ENCODE peak calls at places on chromosomes 12 and 14, in nine cellular contexts. E is heart left ventricle; N is Panc1; D is pancreas; P is GM12878; F is CD8-positive, alpha-beta T cell; U is psoas muscle; B is left lung; W is body of pancreas. Q is an unnamed sample.

GRCh38 chr12:8590842-8591545 is 21.7 kb downstream of the AICDA start:
- ATAC-seq in W (no peak), D (no peak), N (no peak), B (peak; percentile 81), P (peak; percentile 99), U (no peak), F (peak; percentile 62), E (no peak), Q (no peak)

GRCh38 chr12:31353730-31354708 is 28.1 kb upstream of the SINHCAF start:
- ATAC-seq in E (no peak), N (no peak), U (no peak), B (peak; percentile 55), W (no peak), F (no peak), D (no peak), P (no peak), Q (no peak)

GRCh38 chr12:123089125-123089524 is 61.8 kb downstream of the PITPNM2 start:
- ATAC-seq in U (no peak), W (no peak), N (no peak), B (peak; percentile 6), P (no peak), E (no peak), F (no peak), D (no peak), Q (no peak)

GRCh38 chr12:11693068-11693467 is 43.6 kb downstream of the ETV6 start:
- ATAC-seq in F (no peak), B (peak; percentile 39), U (no peak), W (no peak), P (no peak), E (peak; percentile 42), D (no peak), N (no peak), Q (peak; percentile 26)

GRCh38 chr12:77384941-77385340 is 319.6 kb upstream of the E2F7 start:
- ATAC-seq in U (no peak), D (no peak), E (no peak), B (no peak), W (no peak), F (no peak), P (no peak), N (no peak), Q (no peak)

GRCh38 chr12:39835517-39836489 is 216.2 kb upstream of the ABCD2 start:
- ATAC-seq in P (peak; percentile 80), B (no peak), F (no peak), W (no peak), N (no peak), D (no peak), E (no peak), U (no peak), Q (no peak)

GRCh38 chr12:122659579-122659978 is 43.6 kb downstream of the HCAR2 start:
- ATAC-seq in B (no peak), W (no peak), D (peak; percentile 64), N (no peak), U (peak; percentile 32), E (peak; percentile 95), F (no peak), P (peak; percentile 18), Q (no peak)

GRCh38 chr14:62670526-62670925 is 374.7 kb downstream of the KCNH5 start:
- ATAC-seq in F (no peak), P (no peak), W (no peak), B (no peak), E (no peak), D (no peak), U (no peak), N (no peak), Q (no peak)

GRCh38 chr12:55712700-55713415 is 3.0 kb upstream of the BLOC1S1 start:
- ATAC-seq in B (no peak), F (no peak), W (no peak), D (no peak), U (peak; percentile 18), N (no peak), E (no peak), P (no peak), Q (no peak)

GRCh38 chr14:103504991-103505565 is 17.6 kb downstream of the CKB start:
- ATAC-seq in N (peak; percentile 60), B (no peak), E (no peak), U (no peak), W (no peak), P (peak; percentile 30), D (no peak), F (no peak), Q (no peak)

GRCh38 chr14:91889477-91890211 is 22.3 kb upstream of the TC2N start:
- ATAC-seq in E (peak; percentile 71), F (peak; percentile 33), D (peak; percentile 89), B (peak; percentile 25), N (no peak), U (peak; percentile 20), P (no peak), W (peak; percentile 69), Q (peak; percentile 50)

GRCh38 chr14:85934123-85934885 is 404.4 kb downstream of the FLRT2 start:
- ATAC-seq in F (peak; percentile 86), U (no peak), W (no peak), D (no peak), N (peak; percentile 79), E (peak; percentile 74), B (peak; percentile 81), P (peak; percentile 91), Q (no peak)

GRCh38 chr14:85948163-85948562 is 418.2 kb downstream of the FLRT2 start:
- ATAC-seq in D (no peak), N (no peak), P (no peak), W (no peak), F (no peak), B (no peak), U (no peak), E (no peak), Q (no peak)

GRCh38 chr12:1013618-1014489 is 22.8 kb downstream of the ERC1 start:
- ATAC-seq in W (no peak), P (peak; percentile 33), B (peak; percentile 72), E (peak; percentile 47), N (peak; percentile 82), F (no peak), U (peak; percentile 88), D (peak; percentile 44), Q (no peak)

GRCh38 chr12:4355843-4356327 is 23.6 kb downstream of the FGF23 start:
- ATAC-seq in U (peak; percentile 63), B (no peak), F (no peak), D (no peak), N (no peak), E (peak; percentile 36), P (peak; percentile 86), W (no peak), Q (no peak)

GRCh38 chr14:30569216-30569902 is 10.4 kb downstream of the G2E3 start:
- ATAC-seq in F (no peak), B (no peak), N (no peak), E (no peak), W (no peak), U (no peak), D (no peak), P (peak; percentile 39), Q (no peak)

GRCh38 chr14:30573203-30573814 is 14.4 kb downstream of the G2E3 start:
- ATAC-seq in P (no peak), N (peak; percentile 38), W (peak; percentile 64), F (no peak), B (no peak), E (no peak), U (no peak), D (peak; percentile 65), Q (no peak)

GRCh38 chr14:30569903-30570226 is 10.9 kb downstream of the G2E3 start:
- ATAC-seq in E (no peak), F (no peak), P (peak; percentile 52), B (no peak), D (no peak), U (no peak), N (no peak), W (no peak), Q (no peak)

GRCh38 chr14:30572237-30572636 is 13.3 kb downstream of the G2E3 start:
- ATAC-seq in U (no peak), F (no peak), P (no peak), D (no peak), E (no peak), B (no peak), W (no peak), N (no peak), Q (no peak)

DNA sequence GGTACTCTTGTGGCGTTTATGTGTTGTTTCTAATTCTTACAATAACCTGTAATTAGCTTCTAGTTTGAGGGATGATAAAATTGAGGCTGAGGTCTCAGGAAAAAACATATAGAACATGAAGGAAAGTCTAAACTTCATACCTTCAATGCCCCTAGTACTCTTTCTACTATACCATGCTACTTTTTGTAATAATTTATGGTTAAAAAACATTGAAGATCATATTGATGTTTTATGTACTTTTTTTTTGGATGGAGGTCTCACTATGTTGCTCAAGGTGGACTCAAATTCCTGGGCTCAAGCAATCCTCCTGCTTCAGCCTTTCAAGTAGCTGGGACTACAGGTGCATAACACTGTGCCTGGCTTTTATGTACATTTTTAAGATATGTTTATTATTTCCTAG is 13.8 kb downstream of the G2E3 start:
- ATAC-seq in U (no peak), D (no peak), F (no peak), W (no peak), E (no peak), B (no peak), P (no peak), N (no peak), Q (no peak)
- H3K36me3 ChIP-seq in U (no peaks in the 10 kb centered on the region), D (no peaks in the 10 kb centered on the region), F (no peaks in the 10 kb centered on the region), W (no peaks in the 10 kb centered on the region), E (no peaks in the 10 kb centered on the region), B (no peaks in the 10 kb centered on the region), P (no peaks in the 10 kb centered on the region), N (no peaks in the 10 kb centered on the region), Q (no peaks in the 10 kb centered on the region)

GRCh38 chr12:126144603-126145002 is 1079.4 kb downstream of the AACS start:
- ATAC-seq in W (no peak), U (no peak), E (no peak), N (no peak), P (no peak), B (no peak), F (no peak), D (no peak), Q (no peak)

GRCh38 chr12:126139355-126139754 is 1074.1 kb downstream of the AACS start:
- ATAC-seq in F (no peak), W (no peak), E (no peak), B (no peak), D (no peak), P (no peak), U (no peak), N (no peak), Q (no peak)
- H3K9me3 ChIP-seq in F (no peaks in the 10 kb centered on the region), W (no peaks in the 10 kb centered on the region), E (no peaks in the 10 kb centered on the region), B (no peaks in the 10 kb centered on the region), D (no peaks in the 10 kb centered on the region), P (peaks cover 2% of the 10 kb centered on the region), U (peaks cover 14% of the 10 kb centered on the region), N (no peaks in the 10 kb centered on the region), Q (no peaks in the 10 kb centered on the region)

DNA sequence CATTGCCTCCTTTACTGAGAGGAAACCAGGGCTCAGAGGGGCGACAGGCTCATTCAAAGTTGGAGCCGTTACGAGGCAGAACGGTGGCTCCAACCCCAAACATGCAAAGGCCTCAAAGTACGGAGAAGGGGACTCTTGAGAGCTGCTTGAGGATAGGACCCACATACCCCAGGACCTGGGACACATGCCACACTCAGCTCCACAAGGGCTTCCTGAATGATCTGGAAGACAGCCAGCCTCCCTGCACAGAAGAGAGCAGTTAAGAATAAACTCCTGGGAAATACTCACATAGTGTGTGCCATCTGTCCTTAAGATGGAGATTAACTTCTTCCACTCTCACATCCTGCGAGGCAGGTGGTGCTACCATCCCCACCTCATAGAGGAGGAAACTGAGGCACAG is 26.6 kb upstream of the NXPH4 start:
- ATAC-seq in U (no peak), B (peak; percentile 72), W (no peak), F (no peak), N (no peak), P (no peak), D (no peak), E (peak; percentile 54), Q (no peak)
- H3K36me3 ChIP-seq in U (no peaks in the 10 kb centered on the region), B (peaks cover 96% of the 10 kb centered on the region), W (no peaks in the 10 kb centered on the region), F (no peaks in the 10 kb centered on the region), N (no peaks in the 10 kb centered on the region), P (no peaks in the 10 kb centered on the region), D (no peaks in the 10 kb centered on the region), E (peaks cover 84% of the 10 kb centered on the region), Q (peaks cover 99% of the 10 kb centered on the region)

GRCh38 chr12:132952371-132953162 is 3.5 kb downstream of the ZNF605 start:
- ATAC-seq in F (no peak), P (no peak), B (no peak), D (no peak), E (no peak), U (no peak), N (no peak), W (no peak), Q (no peak)
- H3K9me3 ChIP-seq in F (no peaks in the 10 kb centered on the region), P (peaks cover 41% of the 10 kb centered on the region), B (no peaks in the 10 kb centered on the region), D (no peaks in the 10 kb centered on the region), E (peaks cover 2% of the 10 kb centered on the region), U (peaks cover 47% of the 10 kb centered on the region), N (peaks cover 52% of the 10 kb centered on the region), W (no peaks in the 10 kb centered on the region), Q (peaks cover 51% of the 10 kb centered on the region)

Q was measured in gastroesophageal sphincter.